ENCODE peak calls at places on chromosomes 2 and 18, in nine cellular contexts. One of them, this sample, is unnamed.

GRCh38 chr18:74929110-74929509 is 279.8 kb downstream of the PTGR3 start:
- DNase-seq in fibroblast of lung: no peak
- DNase-seq in breast epithelium: peak
- DNase-seq in PC-9: no peak
- DNase-seq in fibroblast of the aortic adventitia: no peak
- DNase-seq in fibroblast of pulmonary artery: no peak
- DNase-seq in astrocyte of the spinal cord: no peak
- DNase-seq in left ventricle myocardium inferior: no peak
- DNase-seq in HepG2: no peak
- DNase-seq in this sample: no peak

GRCh38 chr2:230866704-230867561 is 2.2 kb downstream of the ITM2C start:
- DNase-seq in fibroblast of lung: peak
- DNase-seq in breast epithelium: no peak
- DNase-seq in PC-9: no peak
- DNase-seq in fibroblast of the aortic adventitia: peak
- DNase-seq in fibroblast of pulmonary artery: peak
- DNase-seq in astrocyte of the spinal cord: peak
- DNase-seq in left ventricle myocardium inferior: no peak
- DNase-seq in HepG2: no peak
- DNase-seq in this sample: no peak

GRCh38 chr18:59634096-59634495 is 63.1 kb downstream of the CCBE1 start:
- DNase-seq in fibroblast of lung: peak
- DNase-seq in breast epithelium: no peak
- DNase-seq in PC-9: no peak
- DNase-seq in fibroblast of the aortic adventitia: no peak
- DNase-seq in fibroblast of pulmonary artery: peak
- DNase-seq in astrocyte of the spinal cord: peak
- DNase-seq in left ventricle myocardium inferior: no peak
- DNase-seq in HepG2: no peak
- DNase-seq in this sample: no peak

GRCh38 chr18:50128506-50129271 is 66.3 kb downstream of the MYO5B start:
- DNase-seq in fibroblast of lung: no peak
- DNase-seq in breast epithelium: peak
- DNase-seq in PC-9: no peak
- DNase-seq in fibroblast of the aortic adventitia: no peak
- DNase-seq in fibroblast of pulmonary artery: no peak
- DNase-seq in astrocyte of the spinal cord: no peak
- DNase-seq in left ventricle myocardium inferior: no peak
- DNase-seq in HepG2: peak
- DNase-seq in this sample: no peak

GRCh38 chr18:69411199-69411598 is 10.5 kb downstream of the DOK6 start:
- DNase-seq in fibroblast of lung: no peak
- DNase-seq in breast epithelium: no peak
- DNase-seq in PC-9: no peak
- DNase-seq in fibroblast of the aortic adventitia: no peak
- DNase-seq in fibroblast of pulmonary artery: no peak
- DNase-seq in astrocyte of the spinal cord: no peak
- DNase-seq in left ventricle myocardium inferior: no peak
- DNase-seq in HepG2: no peak
- DNase-seq in this sample: no peak

GRCh38 chr18:45353530-45353929 is 261.7 kb upstream of the SLC14A2 start:
- DNase-seq in fibroblast of lung: peak
- DNase-seq in breast epithelium: no peak
- DNase-seq in PC-9: peak
- DNase-seq in fibroblast of the aortic adventitia: no peak
- DNase-seq in fibroblast of pulmonary artery: no peak
- DNase-seq in astrocyte of the spinal cord: no peak
- DNase-seq in left ventricle myocardium inferior: no peak
- DNase-seq in HepG2: no peak
- DNase-seq in this sample: no peak

GRCh38 chr18:36284671-36285295 is 12.7 kb upstream of the FHOD3 start:
- DNase-seq in fibroblast of lung: peak
- DNase-seq in breast epithelium: no peak
- DNase-seq in PC-9: peak
- DNase-seq in fibroblast of the aortic adventitia: peak
- DNase-seq in fibroblast of pulmonary artery: peak
- DNase-seq in astrocyte of the spinal cord: peak
- DNase-seq in left ventricle myocardium inferior: no peak
- DNase-seq in HepG2: peak
- DNase-seq in this sample: no peak

GRCh38 chr2:206004004-206004693 is 81.8 kb downstream of the INO80D start:
- DNase-seq in fibroblast of lung: no peak
- DNase-seq in breast epithelium: no peak
- DNase-seq in PC-9: no peak
- DNase-seq in fibroblast of the aortic adventitia: no peak
- DNase-seq in fibroblast of pulmonary artery: peak
- DNase-seq in astrocyte of the spinal cord: no peak
- DNase-seq in left ventricle myocardium inferior: no peak
- DNase-seq in HepG2: peak
- DNase-seq in this sample: no peak

GRCh38 chr2:234003972-234004617 is 46.4 kb upstream of the SPP2 start:
- DNase-seq in fibroblast of lung: peak
- DNase-seq in breast epithelium: peak
- DNase-seq in PC-9: peak
- DNase-seq in fibroblast of the aortic adventitia: peak
- DNase-seq in fibroblast of pulmonary artery: peak
- DNase-seq in astrocyte of the spinal cord: peak
- DNase-seq in left ventricle myocardium inferior: no peak
- DNase-seq in HepG2: no peak
- DNase-seq in this sample: no peak

GRCh38 chr2:113208995-113209868 is 35.5 kb downstream of the PSD4 start:
- DNase-seq in fibroblast of lung: peak
- DNase-seq in breast epithelium: no peak
- DNase-seq in PC-9: no peak
- DNase-seq in fibroblast of the aortic adventitia: peak
- DNase-seq in fibroblast of pulmonary artery: no peak
- DNase-seq in astrocyte of the spinal cord: peak
- DNase-seq in left ventricle myocardium inferior: no peak
- DNase-seq in HepG2: no peak
- DNase-seq in this sample: no peak

GRCh38 chr2:88307817-88308216 is 137.7 kb downstream of the THNSL2 start:
- DNase-seq in fibroblast of lung: no peak
- DNase-seq in breast epithelium: no peak
- DNase-seq in PC-9: no peak
- DNase-seq in fibroblast of the aortic adventitia: no peak
- DNase-seq in fibroblast of pulmonary artery: no peak
- DNase-seq in astrocyte of the spinal cord: no peak
- DNase-seq in left ventricle myocardium inferior: no peak
- DNase-seq in HepG2: peak
- DNase-seq in this sample: no peak

GRCh38 chr18:31444142-31444541 is 3.4 kb upstream of the DSG3 start:
- DNase-seq in fibroblast of lung: no peak
- DNase-seq in breast epithelium: no peak
- DNase-seq in PC-9: no peak
- DNase-seq in fibroblast of the aortic adventitia: no peak
- DNase-seq in fibroblast of pulmonary artery: no peak
- DNase-seq in astrocyte of the spinal cord: no peak
- DNase-seq in left ventricle myocardium inferior: no peak
- DNase-seq in HepG2: no peak
- DNase-seq in this sample: no peak

GRCh38 chr18:13217466-13217961 is 1.0 kb upstream of the LDLRAD4 start:
- DNase-seq in fibroblast of lung: peak
- DNase-seq in breast epithelium: no peak
- DNase-seq in PC-9: no peak
- DNase-seq in fibroblast of the aortic adventitia: no peak
- DNase-seq in fibroblast of pulmonary artery: peak
- DNase-seq in astrocyte of the spinal cord: peak
- DNase-seq in left ventricle myocardium inferior: peak
- DNase-seq in HepG2: no peak
- DNase-seq in this sample: no peak

GRCh38 chr2:76861708-76862107 is 660.5 kb downstream of the LRRTM4 start:
- DNase-seq in fibroblast of lung: peak
- DNase-seq in breast epithelium: no peak
- DNase-seq in PC-9: no peak
- DNase-seq in fibroblast of the aortic adventitia: no peak
- DNase-seq in fibroblast of pulmonary artery: peak
- DNase-seq in astrocyte of the spinal cord: peak
- DNase-seq in left ventricle myocardium inferior: no peak
- DNase-seq in HepG2: no peak
- DNase-seq in this sample: no peak

GRCh38 chr2:144501118-144501517 is 18.8 kb downstream of the ZEB2 start:
- DNase-seq in fibroblast of lung: peak
- DNase-seq in breast epithelium: no peak
- DNase-seq in PC-9: no peak
- DNase-seq in fibroblast of the aortic adventitia: no peak
- DNase-seq in fibroblast of pulmonary artery: peak
- DNase-seq in astrocyte of the spinal cord: peak
- DNase-seq in left ventricle myocardium inferior: no peak
- DNase-seq in HepG2: no peak
- DNase-seq in this sample: no peak

GRCh38 chr2:13021470-13021957 is 304.8 kb downstream of the TRIB2 start:
- DNase-seq in fibroblast of lung: no peak
- DNase-seq in breast epithelium: no peak
- DNase-seq in PC-9: no peak
- DNase-seq in fibroblast of the aortic adventitia: peak
- DNase-seq in fibroblast of pulmonary artery: no peak
- DNase-seq in astrocyte of the spinal cord: no peak
- DNase-seq in left ventricle myocardium inferior: no peak
- DNase-seq in HepG2: no peak
- DNase-seq in this sample: no peak

GRCh38 chr2:119744335-119744939 is 15.3 kb upstream of the PTPN4 start:
- DNase-seq in fibroblast of lung: peak
- DNase-seq in breast epithelium: peak
- DNase-seq in PC-9: peak
- DNase-seq in fibroblast of the aortic adventitia: peak
- DNase-seq in fibroblast of pulmonary artery: peak
- DNase-seq in astrocyte of the spinal cord: peak
- DNase-seq in left ventricle myocardium inferior: no peak
- DNase-seq in HepG2: peak
- DNase-seq in this sample: no peak

DNA sequence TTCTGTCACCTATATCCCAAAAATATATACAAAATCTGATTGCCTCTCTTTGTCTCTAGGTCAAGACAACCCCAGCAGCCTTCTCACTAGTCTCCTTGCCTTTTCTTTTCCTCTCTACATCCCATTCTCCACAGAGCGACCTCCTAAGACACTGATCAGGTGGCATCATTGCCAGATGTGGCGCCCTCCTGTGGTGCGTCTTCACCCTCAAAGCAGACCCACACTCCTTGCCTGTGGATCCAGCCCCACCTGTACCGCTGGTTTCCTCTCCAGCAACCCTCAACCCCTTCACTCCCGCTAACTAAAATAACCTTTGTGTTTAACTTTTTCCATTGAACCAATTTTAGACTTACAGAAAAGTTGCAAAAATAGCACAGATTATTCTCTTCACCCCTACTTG is 273.3 kb downstream of the GLI2 start:
- DNase-seq in fibroblast of lung: no peak
- DNase-seq in breast epithelium: no peak
- DNase-seq in PC-9: no peak
- DNase-seq in fibroblast of the aortic adventitia: no peak
- DNase-seq in fibroblast of pulmonary artery: no peak
- DNase-seq in astrocyte of the spinal cord: no peak
- DNase-seq in left ventricle myocardium inferior: no peak
- DNase-seq in HepG2: no peak
- DNase-seq in this sample: no peak
- TF ChIP-seq CTCF in fibroblast of lung: no peak
- TF ChIP-seq CTCF in breast epithelium: no peak
- TF ChIP-seq CTCF in PC-9: peak
- TF ChIP-seq CTCF in fibroblast of the aortic adventitia: peak
- TF ChIP-seq CTCF in fibroblast of pulmonary artery: peak
- TF ChIP-seq CTCF in astrocyte of the spinal cord: peak
- TF ChIP-seq CTCF in left ventricle myocardium inferior: no peak
- TF ChIP-seq CTCF in HepG2: peak
- TF ChIP-seq CTCF in this sample: peak

DNA sequence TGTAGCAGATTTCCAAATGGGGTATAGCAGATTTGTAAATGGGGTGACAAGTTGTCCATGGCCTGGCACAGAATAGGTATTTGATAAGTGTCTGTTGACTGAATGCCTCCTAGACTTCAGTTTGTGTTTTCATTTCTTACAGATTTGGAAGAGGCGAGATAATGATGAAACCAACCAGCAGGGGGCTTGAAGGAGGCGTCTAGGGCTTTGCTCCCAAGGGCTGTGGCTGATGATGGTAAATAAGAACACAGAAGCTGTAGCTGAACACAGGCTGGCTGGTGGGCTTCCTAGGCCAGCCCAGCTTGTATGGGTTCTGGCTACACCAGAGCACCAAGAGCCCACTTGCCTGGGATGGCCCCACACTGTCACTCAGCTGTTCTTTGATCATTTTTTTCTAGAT is 19.4 kb downstream of the SFTPB start:
- DNase-seq in fibroblast of lung: peak
- DNase-seq in breast epithelium: no peak
- DNase-seq in PC-9: peak
- DNase-seq in fibroblast of the aortic adventitia: peak
- DNase-seq in fibroblast of pulmonary artery: peak
- DNase-seq in astrocyte of the spinal cord: peak
- DNase-seq in left ventricle myocardium inferior: no peak
- DNase-seq in HepG2: no peak
- DNase-seq in this sample: no peak
- TF ChIP-seq CTCF in fibroblast of lung: peak
- TF ChIP-seq CTCF in breast epithelium: no peak
- TF ChIP-seq CTCF in PC-9: peak
- TF ChIP-seq CTCF in fibroblast of the aortic adventitia: peak
- TF ChIP-seq CTCF in fibroblast of pulmonary artery: peak
- TF ChIP-seq CTCF in astrocyte of the spinal cord: peak
- TF ChIP-seq CTCF in left ventricle myocardium inferior: peak
- TF ChIP-seq CTCF in HepG2: peak
- TF ChIP-seq CTCF in this sample: peak

DNA sequence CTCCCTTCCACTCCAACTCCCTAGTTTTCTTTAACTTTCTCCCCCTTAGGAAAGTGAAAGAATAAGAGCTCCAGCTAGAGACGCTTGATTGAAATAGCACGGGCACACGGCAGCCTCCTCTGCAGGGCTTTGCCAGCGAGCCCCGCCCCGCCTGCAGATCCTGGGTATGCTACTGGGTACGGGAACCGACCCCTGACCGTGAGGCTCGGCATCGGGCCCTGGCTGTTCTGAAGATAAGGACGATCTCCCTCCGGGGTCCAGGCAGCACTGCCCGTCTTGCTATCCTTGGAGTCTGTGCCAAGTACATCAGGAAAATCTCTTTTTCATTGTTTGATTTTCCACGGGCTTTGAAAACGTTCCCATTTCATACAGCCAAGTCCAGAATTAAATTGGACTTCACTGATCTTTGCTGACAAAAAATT is 284.5 kb downstream of the MTX2 start:
- DNase-seq in fibroblast of lung: peak
- DNase-seq in breast epithelium: peak
- DNase-seq in PC-9: peak
- DNase-seq in fibroblast of the aortic adventitia: peak
- DNase-seq in fibroblast of pulmonary artery: peak
- DNase-seq in astrocyte of the spinal cord: peak
- DNase-seq in left ventricle myocardium inferior: peak
- DNase-seq in HepG2: no peak
- DNase-seq in this sample: no peak
- TF ChIP-seq CTCF in fibroblast of lung: no peak
- TF ChIP-seq CTCF in breast epithelium: no peak
- TF ChIP-seq CTCF in PC-9: no peak
- TF ChIP-seq CTCF in fibroblast of the aortic adventitia: no peak
- TF ChIP-seq CTCF in fibroblast of pulmonary artery: peak
- TF ChIP-seq CTCF in astrocyte of the spinal cord: peak
- TF ChIP-seq CTCF in left ventricle myocardium inferior: no peak
- TF ChIP-seq CTCF in HepG2: no peak
- TF ChIP-seq CTCF in this sample: no peak

DNA sequence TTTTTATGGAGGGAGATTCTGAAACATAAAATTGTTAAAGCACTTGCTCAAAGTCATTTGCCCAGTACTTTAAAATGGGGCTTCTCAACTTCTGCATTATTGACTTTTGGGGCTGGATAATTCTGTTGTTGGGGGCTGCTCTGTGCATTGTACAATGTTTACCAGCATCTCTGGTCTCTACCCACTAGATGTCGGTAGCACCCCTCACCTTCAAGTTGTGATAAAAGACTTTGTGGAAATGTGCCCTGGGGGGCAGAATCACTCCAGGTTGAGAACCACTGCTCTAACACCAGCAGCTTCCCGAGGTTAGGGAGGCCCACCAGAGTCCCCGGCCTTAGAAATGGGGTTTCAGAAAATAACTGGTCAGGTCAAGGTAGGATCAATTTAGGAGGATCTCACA is 26.8 kb upstream of the CUL3 start:
- DNase-seq in fibroblast of lung: no peak
- DNase-seq in breast epithelium: no peak
- DNase-seq in PC-9: no peak
- DNase-seq in fibroblast of the aortic adventitia: no peak
- DNase-seq in fibroblast of pulmonary artery: no peak
- DNase-seq in astrocyte of the spinal cord: no peak
- DNase-seq in left ventricle myocardium inferior: no peak
- DNase-seq in HepG2: no peak
- DNase-seq in this sample: no peak
- TF ChIP-seq CTCF in fibroblast of lung: no peak
- TF ChIP-seq CTCF in breast epithelium: no peak
- TF ChIP-seq CTCF in PC-9: peak
- TF ChIP-seq CTCF in fibroblast of the aortic adventitia: no peak
- TF ChIP-seq CTCF in fibroblast of pulmonary artery: no peak
- TF ChIP-seq CTCF in astrocyte of the spinal cord: peak
- TF ChIP-seq CTCF in left ventricle myocardium inferior: no peak
- TF ChIP-seq CTCF in HepG2: peak
- TF ChIP-seq CTCF in this sample: no peak

This sample was measured in chondrocyte.